ENCODE peak calls at places on chromosomes 12 and 14, in nine cellular contexts. N is CD8-positive, alpha-beta memory T cell; V is cardiac muscle cell; B is COLO829; U is adipocyte; K is stimulated activated CD4-positive, alpha-beta T cell treated with anti-CD3 and anti-CD28 coated beads, Interleukin-2, amount 100 ng/mL, for 48 hours; S is heart left ventricle; D is GDM1; J is MCF 10A. C is an unnamed sample.

GRCh38 chr14:36069535-36069900 is 107.0 kb downstream of the PTCSC3 start:
- DNase-seq in N (peak; percentile 16), V (peak; percentile 43), B (peak; percentile 52), U (peak; percentile 26), K (peak; percentile 17), S (peak; percentile 7), D (peak; percentile 11), J (peak; percentile 72), C (peak; percentile 58)

GRCh38 chr12:80936642-80937390 is 918 bp downstream of the LIN7A start:
- DNase-seq in N (no peak), V (peak; percentile 51), B (no peak), U (peak; percentile 72), K (no peak), S (peak; percentile 32), D (no peak), J (peak; percentile 34), C (no peak)

GRCh38 chr14:27389402-27389801 is 791.6 kb upstream of the NOVA1 start:
- DNase-seq in N (no peak), V (no peak), B (no peak), U (no peak), K (no peak), S (no peak), D (no peak), J (no peak), C (no peak)

GRCh38 chr14:105999361-106000028 is 473.1 kb downstream of the TMEM121 start:
- DNase-seq in N (peak; percentile 64), V (no peak), B (no peak), U (peak; percentile 19), K (peak; percentile 100), S (peak; percentile 47), D (peak; percentile 26), J (no peak), C (no peak)

GRCh38 chr14:45199246-45199645 is 53.8 kb downstream of the MIS18BP1 start:
- DNase-seq in N (no peak), V (peak; percentile 30), B (no peak), U (peak; percentile 55), K (no peak), S (no peak), D (no peak), J (peak; percentile 17), C (no peak)

GRCh38 chr12:27185234-27186045 is 58.6 kb upstream of the STK38L start:
- DNase-seq in N (peak; percentile 1), V (peak; percentile 91), B (no peak), U (peak; percentile 48), K (no peak), S (no peak), D (no peak), J (no peak), C (no peak)

GRCh38 chr12:80412343-80412953 is 31.6 kb upstream of the PTPRQ start:
- DNase-seq in N (no peak), V (peak; percentile 76), B (peak; percentile 14), U (peak; percentile 93), K (no peak), S (no peak), D (no peak), J (peak; percentile 66), C (peak; percentile 71)

GRCh38 chr12:51905507-51906438 is 1.5 kb upstream of the ACVRL1 start:
- DNase-seq in N (no peak), V (peak; percentile 81), B (no peak), U (no peak), K (no peak), S (peak; percentile 85), D (no peak), J (peak; percentile 21), C (no peak)

GRCh38 chr14:96649327-96649601 is 147.1 kb downstream of the PAPOLA start:
- DNase-seq in N (no peak), V (no peak), B (no peak), U (no peak), K (no peak), S (no peak), D (no peak), J (no peak), C (no peak)

GRCh38 chr14:72704507-72704906 is 189.4 kb downstream of the DPF3 start:
- DNase-seq in N (no peak), V (no peak), B (no peak), U (no peak), K (no peak), S (no peak), D (no peak), J (no peak), C (no peak)

GRCh38 chr12:131752457-131752856 is 41.6 kb downstream of the SFSWAP start:
- DNase-seq in N (no peak), V (no peak), B (no peak), U (no peak), K (no peak), S (no peak), D (no peak), J (no peak), C (no peak)

GRCh38 chr12:26648584-26648983 is 184.4 kb downstream of the ITPR2 start:
- DNase-seq in N (no peak), V (peak; percentile 90), B (peak; percentile 59), U (peak; percentile 90), K (no peak), S (no peak), D (no peak), J (peak; percentile 59), C (peak; percentile 21)

GRCh38 chr14:39731912-39732311 is 299.7 kb upstream of the FBXO33 start:
- DNase-seq in N (no peak), V (no peak), B (no peak), U (no peak), K (peak; percentile 23), S (no peak), D (no peak), J (peak; percentile 6), C (no peak)

GRCh38 chr14:93997082-93997481 is at the start of gene CCDC197:
- DNase-seq in N (no peak), V (no peak), B (no peak), U (no peak), K (no peak), S (no peak), D (no peak), J (peak; percentile 15), C (no peak)

GRCh38 chr14:56036353-56036752 is 81.9 kb upstream of the PELI2 start:
- DNase-seq in N (no peak), V (no peak), B (no peak), U (no peak), K (no peak), S (no peak), D (no peak), J (no peak), C (no peak)

GRCh38 chr12:115710104-115710564 is 567.4 kb downstream of the MED13L start:
- DNase-seq in N (no peak), V (peak; percentile 67), B (peak; percentile 37), U (peak; percentile 2), K (no peak), S (peak; percentile 33), D (no peak), J (peak; percentile 41), C (peak; percentile 15)

GRCh38 chr14:32980178-32980886 is 41.7 kb downstream of the NPAS3 start:
- DNase-seq in N (no peak), V (no peak), B (no peak), U (no peak), K (no peak), S (no peak), D (no peak), J (no peak), C (no peak)

GRCh38 chr12:110002691-110003515 is 3.7 kb downstream of the ANKRD13A start:
- DNase-seq in N (no peak), V (no peak), B (no peak), U (no peak), K (no peak), S (no peak), D (no peak), J (no peak), C (no peak)

GRCh38 chr12:3049596-3050314 is 27.4 kb upstream of the TSPAN9 start:
- DNase-seq in N (no peak), V (no peak), B (no peak), U (no peak), K (no peak), S (no peak), D (no peak), J (no peak), C (no peak)

GRCh38 chr14:33699300-33699699 is 251.6 kb downstream of the EGLN3 start:
- DNase-seq in N (no peak), V (no peak), B (no peak), U (no peak), K (no peak), S (no peak), D (no peak), J (no peak), C (no peak)

GRCh38 chr12:47876404-47876960 is 28.3 kb downstream of the VDR start:
- DNase-seq in N (no peak), V (no peak), B (no peak), U (no peak), K (no peak), S (no peak), D (no peak), J (peak; percentile 52), C (no peak)

GRCh38 chr12:50088577-50089335 is 3.6 kb downstream of the SMARCD1 start:
- DNase-seq in N (peak; percentile 51), V (peak; percentile 47), B (no peak), U (peak; percentile 78), K (no peak), S (no peak), D (peak; percentile 19), J (peak; percentile 73), C (peak; percentile 82)

GRCh38 chr12:49227701-49228100 is 37.2 kb upstream of the TUBA1C start:
- DNase-seq in N (no peak), V (no peak), B (no peak), U (no peak), K (no peak), S (no peak), D (no peak), J (no peak), C (no peak)

GRCh38 chr14:72889366-72889765 is 4.5 kb downstream of the DPF3 start:
- DNase-seq in N (no peak), V (no peak), B (no peak), U (no peak), K (no peak), S (no peak), D (no peak), J (no peak), C (no peak)

GRCh38 chr14:51398898-51399297 is 158.9 kb downstream of the TMX1 start:
- DNase-seq in N (no peak), V (peak; percentile 60), B (no peak), U (peak; percentile 61), K (no peak), S (no peak), D (no peak), J (peak; percentile 96), C (peak; percentile 9)